ENCODE peak calls at places on chromosomes 3 and 15, in nine cellular contexts. Z is tibial nerve, B is sigmoid colon, U is spleen, S is heart left ventricle, C is uterus, A is IMR-90, P is Peyer's patch, E is transverse colon. Q is an unnamed sample.
A peak's percentile ranks its signal among the peaks of the same experiment; 100 is the strongest.

GRCh38 chr3:148847351-148847750 is 17.7 kb upstream of the CPA3 start:
- DNase-seq in C (no peak), P (no peak), E (no peak), S (no peak), A (peak; percentile 7), U (no peak), Z (peak; percentile 33), B (no peak), Q (no peak)

GRCh38 chr3:123025642-123026521 is 1.7 kb downstream of the SEMA5B start:
- DNase-seq in C (no peak), U (no peak), Z (no peak), A (no peak), P (no peak), B (no peak), S (no peak), E (no peak), Q (no peak)

GRCh38 chr3:169966951-169967915 is 626 bp downstream of the SEC62 start:
- DNase-seq in P (no peak), C (no peak), E (no peak), A (peak; percentile 49), Z (peak; percentile 23), U (no peak), B (peak; percentile 76), S (peak; percentile 82), Q (peak; percentile 50)

GRCh38 chr15:62769604-62770003 is 272.9 kb upstream of the TPM1 start:
- DNase-seq in A (peak; percentile 84), C (no peak), S (no peak), P (no peak), Z (no peak), E (no peak), U (no peak), B (no peak), Q (peak; percentile 30)

GRCh38 chr3:82085811-82086475 is 324.5 kb upstream of the GBE1 start:
- DNase-seq in U (no peak), S (no peak), P (no peak), A (no peak), B (no peak), E (no peak), C (no peak), Z (no peak), Q (no peak)

GRCh38 chr3:188197388-188197847 is 43.5 kb downstream of the LPP start:
- DNase-seq in Z (no peak), C (peak; percentile 8), B (no peak), A (no peak), S (no peak), U (no peak), E (no peak), P (no peak), Q (peak; percentile 57)

GRCh38 chr3:168165390-168166269 is 69.9 kb upstream of the GOLIM4 start:
- DNase-seq in Z (peak; percentile 83), U (no peak), B (peak; percentile 69), E (peak; percentile 68), P (no peak), A (peak; percentile 76), C (peak; percentile 68), S (no peak), Q (peak; percentile 6)

GRCh38 chr15:27752682-27753081 is 346.4 kb downstream of the OCA2 start:
- DNase-seq in S (no peak), C (no peak), Z (no peak), P (no peak), U (no peak), E (no peak), B (no peak), A (no peak), Q (no peak)

GRCh38 chr3:46953265-46954010 is 23.1 kb downstream of the CCDC12 start:
- DNase-seq in B (no peak), S (peak; percentile 35), P (peak; percentile 16), E (peak; percentile 7), U (peak; percentile 23), A (no peak), C (no peak), Z (no peak), Q (no peak)

GRCh38 chr3:73140772-73141434 is 79.4 kb downstream of the EBLN2 start:
- DNase-seq in Z (peak; percentile 25), U (no peak), P (no peak), C (peak; percentile 31), E (no peak), B (no peak), S (no peak), A (no peak), Q (no peak)

GRCh38 chr3:69086133-69086722 is 1.5 kb downstream of the ARL6IP5 start:
- DNase-seq in P (peak; percentile 90), C (peak; percentile 91), S (peak; percentile 91), Z (peak; percentile 84), A (peak; percentile 92), E (peak; percentile 91), B (peak; percentile 97), U (peak; percentile 86), Q (peak; percentile 45)

GRCh38 chr3:22263042-22263441 is 512.0 kb upstream of the ZNF385D start:
- DNase-seq in C (no peak), S (no peak), E (no peak), A (peak; percentile 19), B (no peak), U (no peak), P (no peak), Z (no peak), Q (no peak)

GRCh38 chr15:81265256-81265943 is 58.5 kb downstream of the STARD5 start:
- DNase-seq in S (no peak), U (no peak), B (no peak), E (no peak), Z (no peak), A (no peak), P (no peak), C (no peak), Q (no peak)

DNA sequence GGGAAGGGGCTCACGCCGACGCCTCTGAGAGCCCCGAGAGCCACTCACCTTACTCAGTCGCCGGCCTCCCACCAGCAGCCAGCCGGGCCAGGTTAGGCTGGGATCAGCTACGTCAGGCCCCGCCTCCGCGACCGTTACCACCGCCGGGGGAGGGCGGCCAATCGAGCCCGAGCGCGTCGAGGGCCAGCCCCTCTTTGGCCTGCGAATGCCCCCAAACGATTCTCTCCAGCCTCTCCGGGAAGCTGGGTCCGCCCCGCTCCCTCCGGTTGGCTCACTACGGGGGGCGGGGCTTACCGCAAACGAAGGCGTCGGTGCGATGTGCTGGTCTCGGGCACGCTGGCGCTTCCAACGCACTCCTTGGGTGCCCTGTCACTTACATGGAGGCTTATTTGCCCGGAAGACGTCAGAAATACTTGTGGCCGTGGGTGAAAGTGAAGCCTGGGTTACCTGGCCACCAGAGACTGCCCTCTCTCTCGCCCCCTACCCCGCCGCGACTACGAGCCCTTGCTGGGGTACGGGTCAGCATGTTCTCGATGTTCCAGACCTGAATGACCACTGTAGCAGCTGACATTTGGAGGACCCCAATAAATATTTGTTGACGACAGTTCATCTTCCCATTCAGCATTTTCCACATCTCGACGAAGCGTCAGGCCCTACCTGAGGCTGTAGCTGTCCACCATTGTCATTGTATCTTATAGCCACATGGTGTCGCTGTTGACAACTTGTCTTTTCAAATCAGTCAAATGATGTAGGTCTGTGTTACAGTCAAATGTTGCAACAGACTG is at the start of gene CEP70:
- DNase-seq in E (peak; percentile 96), U (peak; percentile 97), S (peak; percentile 95), C (peak; percentile 96), Z (peak; percentile 84), P (peak; percentile 93), A (peak; percentile 95), B (peak; percentile 98), Q (peak; percentile 84)
- TF ChIP-seq POLR2A in E (peak; percentile 97), U (peak; percentile 59), S (peak; percentile 87), C (peak; percentile 96), Z (peak; percentile 63), P (peak; percentile 76), A (peak; percentile 76), B (peak; percentile 90), Q (peak; percentile 73)

DNA sequence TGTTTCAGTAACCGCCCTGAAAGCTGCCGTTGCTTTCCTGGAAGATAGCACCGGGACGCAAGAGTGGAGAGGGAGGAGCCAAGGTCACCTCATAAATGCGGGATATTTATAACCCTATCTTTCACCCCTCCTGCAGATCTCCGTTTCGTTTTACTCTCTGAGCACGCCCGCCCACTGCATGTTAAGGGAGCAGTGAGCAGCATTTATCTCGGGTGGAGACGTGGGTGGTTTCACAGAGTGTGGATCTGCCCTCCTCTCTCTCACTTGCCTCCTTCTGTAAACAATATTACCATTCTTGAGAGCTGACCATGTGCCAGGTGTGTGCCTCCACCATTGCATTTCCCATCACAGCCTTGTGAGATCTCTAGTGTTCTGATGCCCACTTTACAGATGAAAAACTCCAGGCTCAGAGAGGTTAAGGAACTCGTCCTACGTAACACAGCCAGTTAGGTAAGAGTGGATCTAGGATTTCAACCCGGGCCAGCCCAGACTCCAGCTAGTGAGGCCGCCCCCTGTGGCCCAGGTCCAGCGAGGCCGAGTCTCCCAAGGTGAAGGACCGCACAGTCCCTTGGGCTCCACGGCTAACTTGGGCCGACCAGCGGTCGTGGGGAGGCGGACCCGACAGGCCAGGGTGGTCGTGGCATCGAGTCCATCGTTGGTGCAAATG is 16.9 kb upstream of the SEMA4B start:
- DNase-seq in A (no peak), B (peak; percentile 96), Z (peak; percentile 64), U (peak; percentile 86), C (peak; percentile 89), P (peak; percentile 85), S (peak; percentile 83), E (peak; percentile 89), Q (peak; percentile 57)
- TF ChIP-seq POLR2A in A (no peak), B (no peak), Z (no peak), U (no peak), C (no peak), P (peak; percentile 83), S (no peak), E (peak; percentile 68), Q (peak; percentile 41)

DNA sequence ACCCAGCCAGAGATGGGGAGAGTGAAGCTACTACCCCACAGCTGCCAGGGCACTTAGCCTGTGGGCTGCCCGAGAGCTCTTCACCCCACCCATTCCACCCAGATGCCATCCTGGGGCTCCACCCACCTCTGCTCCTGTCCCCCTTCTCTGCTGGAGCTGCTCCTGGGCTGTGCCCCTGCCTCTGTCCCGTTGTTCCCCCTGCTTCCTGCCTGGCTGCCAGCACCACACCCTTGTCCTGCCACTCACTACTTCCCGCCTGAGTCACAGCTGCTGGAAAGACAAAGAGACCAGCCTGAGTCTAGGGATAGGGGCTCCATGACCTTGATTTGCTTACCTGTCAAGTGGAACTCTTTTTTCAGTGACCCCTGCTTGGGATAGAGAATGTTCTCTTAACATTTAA is 12.4 kb downstream of the GNAI2 start:
- DNase-seq in P (peak; percentile 78), Z (no peak), E (peak; percentile 65), C (no peak), S (peak; percentile 78), U (peak; percentile 87), B (no peak), A (no peak), Q (no peak)
- TF ChIP-seq POLR2A in P (no peak), Z (no peak), E (no peak), C (peak; percentile 8), S (no peak), U (no peak), B (no peak), A (no peak), Q (no peak)

GRCh38 chr15:51721199-51721960 is 16.1 kb downstream of the LYSMD2 start:
- DNase-seq in S (no peak), Z (no peak), C (no peak), P (no peak), E (no peak), B (no peak), U (no peak), A (peak; percentile 16), Q (no peak)
- TF ChIP-seq POLR2A in S (no peak), Z (no peak), C (no peak), P (no peak), E (no peak), B (no peak), U (no peak), A (no peak), Q (no peak)

DNA sequence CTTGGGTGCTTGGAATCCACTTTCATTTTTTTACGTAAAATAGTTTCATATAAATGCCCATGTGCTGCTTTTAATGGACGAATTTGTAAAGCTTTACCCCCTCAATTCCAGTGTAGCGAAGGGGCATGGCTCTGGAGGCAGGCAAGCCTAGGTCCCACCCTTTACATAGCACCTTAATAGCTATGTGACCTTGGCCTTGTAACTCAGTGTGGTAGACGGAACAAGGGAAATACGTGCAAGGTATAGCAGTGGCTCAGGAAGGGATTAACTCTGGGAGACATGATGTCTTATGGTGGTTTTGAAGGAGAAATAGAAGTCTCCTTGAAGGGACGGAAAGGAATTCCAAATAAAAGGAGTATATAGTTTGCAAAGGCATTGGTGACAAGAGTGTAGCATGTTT is 1.4 kb downstream of the SEC61A1 start:
- DNase-seq in S (no peak), C (no peak), P (no peak), Z (no peak), A (no peak), B (no peak), U (no peak), E (no peak), Q (no peak)
- TF ChIP-seq POLR2A in S (no peak), C (no peak), P (peak; percentile 6), Z (no peak), A (no peak), B (no peak), U (no peak), E (no peak), Q (no peak)

Q was measured in H54.